ENCODE peak calls at places on chromosomes 7 and 10, in ten cellular contexts. W, I, O, T, Z, D, X, L, N and M are unnamed samples.

GRCh38 chr7:4147931-4148620 is 534.0 kb upstream of the FOXK1 start:
- DNase-seq in W (no peak), I (no peak), O (no peak), T (no peak), Z (no peak), D (no peak), X (no peak), L (no peak), N (no peak), M (no peak)

GRCh38 chr7:1669486-1669951 is 558 bp upstream of the ELFN1 start:
- DNase-seq in W (no peak), I (no peak), O (no peak), T (no peak), Z (no peak), D (peak), X (no peak), L (no peak), N (no peak), M (no peak)

GRCh38 chr7:23093546-23093945 is 12.0 kb upstream of the KLHL7 start:
- DNase-seq in W (no peak), I (no peak), O (peak), T (peak), Z (no peak), D (no peak), X (no peak), L (no peak), N (peak), M (peak)

GRCh38 chr7:80259-81236 is 111.8 kb upstream of the FAM20C start:
- DNase-seq in W (no peak), I (no peak), O (no peak), T (no peak), Z (no peak), D (no peak), X (no peak), L (no peak), N (no peak), M (no peak)

GRCh38 chr10:36542493-36542892 is 582.9 kb upstream of the ANKRD30A start:
- DNase-seq in W (no peak), I (no peak), O (no peak), T (no peak), Z (no peak), D (no peak), X (no peak), L (peak), N (no peak), M (no peak)

GRCh38 chr7:1049006-1049741 is 4.8 kb downstream of the GPR146 start:
- DNase-seq in W (no peak), I (no peak), O (no peak), T (no peak), Z (no peak), D (peak), X (no peak), L (no peak), N (no peak), M (no peak)

GRCh38 chr7:90216771-90217170 is 5.2 kb downstream of the STEAP2 start:
- DNase-seq in W (no peak), I (no peak), O (no peak), T (no peak), Z (no peak), D (no peak), X (no peak), L (no peak), N (no peak), M (no peak)

GRCh38 chr7:42285383-42285824 is 48.4 kb upstream of the GLI3 start:
- DNase-seq in W (no peak), I (no peak), O (peak), T (no peak), Z (no peak), D (no peak), X (no peak), L (peak), N (peak), M (peak)

GRCh38 chr7:79893991-79894390 is 240.6 kb upstream of the GNAI1 start:
- DNase-seq in W (no peak), I (no peak), O (peak), T (peak), Z (no peak), D (no peak), X (no peak), L (no peak), N (no peak), M (no peak)

GRCh38 chr10:71634531-71635164 is 84.9 kb downstream of the C10orf105 start:
- DNase-seq in W (peak), I (no peak), O (no peak), T (no peak), Z (no peak), D (no peak), X (no peak), L (no peak), N (no peak), M (no peak)

GRCh38 chr7:157497744-157498541 is 161.1 kb downstream of the DNAJB6 start:
- DNase-seq in W (no peak), I (no peak), O (no peak), T (no peak), Z (no peak), D (no peak), X (no peak), L (no peak), N (no peak), M (no peak)

GRCh38 chr7:36191292-36191920 is 38.4 kb downstream of the EEPD1 start:
- DNase-seq in W (no peak), I (peak), O (peak), T (peak), Z (no peak), D (no peak), X (no peak), L (peak), N (no peak), M (no peak)

GRCh38 chr7:65966167-65966566 is 15.8 kb downstream of the GUSB start:
- DNase-seq in W (no peak), I (no peak), O (no peak), T (no peak), Z (no peak), D (no peak), X (no peak), L (no peak), N (no peak), M (no peak)

GRCh38 chr10:2885956-2886296 is 181.4 kb upstream of the PFKP start:
- DNase-seq in W (no peak), I (no peak), O (no peak), T (no peak), Z (no peak), D (no peak), X (no peak), L (no peak), N (no peak), M (no peak)

GRCh38 chr10:100374137-100374655 is 27.2 kb downstream of the SCD start:
- DNase-seq in W (no peak), I (no peak), O (peak), T (no peak), Z (no peak), D (no peak), X (no peak), L (no peak), N (no peak), M (no peak)

GRCh38 chr10:117362313-117362712 is 12.9 kb downstream of the PDZD8 start:
- DNase-seq in W (no peak), I (no peak), O (peak), T (peak), Z (no peak), D (no peak), X (no peak), L (no peak), N (peak), M (no peak)

GRCh38 chr10:132698211-132698751 is 87.7 kb downstream of the NKX6-2 start:
- DNase-seq in W (no peak), I (no peak), O (no peak), T (no peak), Z (no peak), D (no peak), X (no peak), L (no peak), N (no peak), M (no peak)